ENCODE peak calls at places on chromosomes 6 and 20, in ten cellular contexts. I is lower lobe of right lung, M is right lobe of liver, K is progenitor cell of endocrine pancreas, O is endothelial cell, E is AG04450, T is fibroblast of the aortic adventitia, F is osteocyte, P is AG04449, Y is nephron progenitor cell. A is an unnamed sample.

GRCh38 chr6:17303444-17303843 is 22.3 kb downstream of the RBM24 start:
- DNase-seq in I (no peak), M (no peak), K (no peak), O (no peak), E (no peak), T (no peak), F (no peak), P (no peak), Y (no peak), A (no peak)

GRCh38 chr6:151215999-151216398 is 23.8 kb upstream of the AKAP12 start:
- DNase-seq in I (no peak), M (no peak), K (no peak), O (no peak), E (no peak), T (no peak), F (no peak), P (no peak), Y (no peak), A (no peak)

GRCh38 chr6:112690497-112691202 is 343.5 kb downstream of the RFPL4B start:
- DNase-seq in I (no peak), M (no peak), K (no peak), O (no peak), E (no peak), T (peak), F (no peak), P (no peak), Y (no peak), A (no peak)

GRCh38 chr6:20817806-20818320 is 283.6 kb downstream of the CDKAL1 start:
- DNase-seq in I (no peak), M (no peak), K (no peak), O (no peak), E (no peak), T (peak), F (no peak), P (no peak), Y (no peak), A (no peak)

GRCh38 chr6:144768676-144769599 is 483.8 kb downstream of the UTRN start:
- DNase-seq in I (no peak), M (no peak), K (no peak), O (no peak), E (no peak), T (no peak), F (no peak), P (no peak), Y (no peak), A (peak)

GRCh38 chr6:5968817-5969726 is 37.7 kb downstream of the NRN1 start:
- DNase-seq in I (peak), M (no peak), K (no peak), O (no peak), E (no peak), T (peak), F (no peak), P (no peak), Y (no peak), A (no peak)

GRCh38 chr20:53872561-53873248 is 197.7 kb downstream of the BCAS1 start:
- DNase-seq in I (no peak), M (no peak), K (no peak), O (no peak), E (no peak), T (peak), F (no peak), P (no peak), Y (no peak), A (no peak)

GRCh38 chr6:81589465-81590313 is 162.8 kb downstream of the TENT5A start:
- DNase-seq in I (no peak), M (peak), K (no peak), O (no peak), E (no peak), T (no peak), F (no peak), P (no peak), Y (no peak), A (no peak)

GRCh38 chr20:33162753-33163152 is 5.2 kb upstream of the BPIFA2 start:
- DNase-seq in I (no peak), M (no peak), K (peak), O (no peak), E (no peak), T (no peak), F (no peak), P (no peak), Y (no peak), A (no peak)

GRCh38 chr20:4150095-4150492 is 134.7 kb upstream of the RNF24 start:
- DNase-seq in I (no peak), M (no peak), K (no peak), O (no peak), E (no peak), T (peak), F (no peak), P (no peak), Y (no peak), A (no peak)

GRCh38 chr6:138422861-138423260 is 18.8 kb downstream of the HEBP2 start:
- DNase-seq in I (no peak), M (no peak), K (no peak), O (no peak), E (no peak), T (no peak), F (no peak), P (no peak), Y (no peak), A (no peak)

GRCh38 chr6:26249709-26249958 is 115.4 kb upstream of the BTN3A2 start:
- DNase-seq in I (no peak), M (no peak), K (no peak), O (no peak), E (no peak), T (no peak), F (no peak), P (no peak), Y (no peak), A (no peak)

GRCh38 chr6:109736273-109737031 is 45.4 kb downstream of the FIG4 start:
- DNase-seq in I (no peak), M (no peak), K (no peak), O (no peak), E (no peak), T (no peak), F (no peak), P (no peak), Y (no peak), A (no peak)

GRCh38 chr20:2751868-2752630 is 48.4 kb downstream of the CPXM1 start:
- DNase-seq in I (peak), M (no peak), K (no peak), O (no peak), E (no peak), T (no peak), F (no peak), P (no peak), Y (peak), A (no peak)

GRCh38 chr20:59017493-59018231 is 1.6 kb upstream of the TUBB1 start:
- DNase-seq in I (no peak), M (no peak), K (no peak), O (no peak), E (no peak), T (no peak), F (peak), P (no peak), Y (no peak), A (no peak)

GRCh38 chr6:6635291-6635690 is 46.8 kb downstream of the LY86 start:
- DNase-seq in I (no peak), M (no peak), K (no peak), O (no peak), E (no peak), T (no peak), F (no peak), P (no peak), Y (no peak), A (no peak)

GRCh38 chr6:16575655-16576054 is 185.6 kb downstream of the ATXN1 start:
- DNase-seq in I (no peak), M (no peak), K (no peak), O (no peak), E (no peak), T (no peak), F (no peak), P (no peak), Y (no peak), A (no peak)

GRCh38 chr6:133245033-133245903 is 4.1 kb downstream of the EYA4 start:
- DNase-seq in I (no peak), M (no peak), K (no peak), O (no peak), E (no peak), T (no peak), F (no peak), P (no peak), Y (no peak), A (no peak)

GRCh38 chr20:9923648-9924047 is 84.8 kb upstream of the PAK5 start:
- DNase-seq in I (no peak), M (no peak), K (no peak), O (no peak), E (no peak), T (no peak), F (no peak), P (no peak), Y (no peak), A (no peak)

GRCh38 chr6:168121308-168121665 is 42.3 kb upstream of the FRMD1 start:
- DNase-seq in I (no peak), M (no peak), K (peak), O (no peak), E (no peak), T (no peak), F (peak), P (no peak), Y (no peak), A (no peak)

GRCh38 chr20:36384022-36384619 is 78.0 kb downstream of the DLGAP4 start:
- DNase-seq in I (no peak), M (no peak), K (peak), O (peak), E (no peak), T (peak), F (no peak), P (no peak), Y (peak), A (peak)

GRCh38 chr6:144785056-144785455 is 499.9 kb downstream of the UTRN start:
- DNase-seq in I (no peak), M (no peak), K (no peak), O (no peak), E (no peak), T (no peak), F (no peak), P (no peak), Y (no peak), A (no peak)

GRCh38 chr6:165889636-165890403 is 226.8 kb upstream of the PDE10A start:
- DNase-seq in I (no peak), M (no peak), K (no peak), O (peak), E (no peak), T (peak), F (no peak), P (no peak), Y (peak), A (no peak)

GRCh38 chr6:157898169-157898568 is 75.1 kb downstream of the SNX9 start:
- DNase-seq in I (no peak), M (no peak), K (no peak), O (no peak), E (no peak), T (no peak), F (no peak), P (no peak), Y (no peak), A (no peak)

GRCh38 chr6:106694343-106694742 is 65.0 kb downstream of the QRSL1 start:
- DNase-seq in I (no peak), M (no peak), K (no peak), O (no peak), E (no peak), T (no peak), F (no peak), P (no peak), Y (no peak), A (no peak)
- TF ChIP-seq CTCF in I (no peak), M (no peak), K (no peak), O (no peak), E (no peak), T (no peak), F (no peak), P (no peak), Y (no peak), A (no peak)

DNA sequence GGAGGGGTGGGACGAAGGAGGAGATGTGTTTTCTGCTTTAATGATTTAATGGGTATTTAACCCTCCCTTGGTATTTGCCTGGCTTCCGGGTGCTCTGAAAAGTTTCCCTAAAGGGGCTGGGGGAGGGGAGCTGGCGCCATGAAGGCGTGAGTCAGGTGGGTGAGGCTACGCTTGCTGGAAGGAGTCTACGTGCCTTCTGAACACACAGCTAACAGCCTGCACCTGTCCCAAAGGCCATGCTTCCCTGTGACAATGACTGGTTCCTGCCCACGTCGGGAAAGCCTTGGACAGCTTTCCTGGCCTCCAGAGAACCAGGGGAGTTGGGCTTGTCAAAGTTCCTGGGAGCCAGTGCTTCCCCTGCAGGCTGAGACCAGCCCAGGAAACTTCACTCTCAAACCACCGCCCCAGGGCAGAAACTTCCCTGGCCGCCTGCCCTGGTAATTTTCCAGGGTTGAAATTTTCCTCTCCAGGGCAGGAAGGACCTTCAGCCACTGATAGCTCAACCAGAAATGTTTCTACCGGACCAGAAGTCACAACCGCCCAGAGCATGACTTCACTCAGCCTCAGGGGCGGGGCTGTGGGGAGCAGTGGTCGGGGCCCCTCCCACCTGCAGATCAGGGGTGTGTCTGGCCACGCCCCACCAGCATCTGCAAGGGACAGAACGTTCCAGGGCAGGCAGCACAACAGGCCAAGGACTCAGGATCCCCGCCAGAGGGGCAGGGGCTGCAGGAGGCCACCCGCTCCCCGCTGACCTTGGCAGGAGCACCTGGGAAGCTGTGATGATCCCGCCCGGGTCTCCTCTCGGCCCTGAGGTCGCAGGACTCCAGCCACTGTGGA is 18.6 kb upstream of the SLCO4A1 start:
- DNase-seq in I (peak), M (peak), K (peak), O (peak), E (peak), T (peak), F (no peak), P (no peak), Y (peak), A (peak)
- TF ChIP-seq CTCF in I (no peak), M (no peak), K (no peak), O (no peak), E (no peak), T (peak), F (no peak), P (no peak), Y (no peak), A (no peak)

GRCh38 chr6:15510536-15511247 is 152.1 kb downstream of the DTNBP1 start:
- DNase-seq in I (no peak), M (no peak), K (no peak), O (no peak), E (no peak), T (no peak), F (no peak), P (no peak), Y (no peak), A (no peak)

GRCh38 chr6:15511248-15512125 is 151.3 kb downstream of the DTNBP1 start:
- DNase-seq in I (no peak), M (peak), K (no peak), O (no peak), E (no peak), T (no peak), F (no peak), P (no peak), Y (no peak), A (no peak)

GRCh38 chr6:15513801-15514711 is 148.8 kb downstream of the DTNBP1 start:
- DNase-seq in I (no peak), M (no peak), K (no peak), O (no peak), E (no peak), T (no peak), F (no peak), P (no peak), Y (no peak), A (no peak)

GRCh38 chr6:15513131-15513771 is 149.6 kb downstream of the DTNBP1 start:
- DNase-seq in I (no peak), M (no peak), K (no peak), O (no peak), E (no peak), T (no peak), F (no peak), P (no peak), Y (no peak), A (no peak)

DNA sequence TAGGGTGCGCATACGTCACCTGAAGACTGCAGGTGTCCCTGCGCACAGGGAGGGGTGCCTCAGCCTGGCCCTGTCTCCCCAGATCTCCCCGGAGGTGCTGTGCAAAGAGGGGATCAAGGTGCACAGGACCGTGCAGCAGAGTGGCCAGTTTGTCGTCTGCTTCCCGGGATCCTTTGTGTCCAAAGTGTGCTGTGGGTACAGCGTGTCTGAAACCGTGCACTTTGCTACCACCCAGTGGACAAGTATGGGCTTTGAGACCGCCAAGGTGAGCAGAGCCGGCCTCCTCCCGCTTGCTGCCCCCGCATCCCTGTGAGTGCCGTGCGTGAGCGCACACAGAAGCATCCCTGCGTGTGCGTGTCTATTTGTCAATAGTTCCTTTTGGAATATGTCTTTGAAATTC is 150.7 kb downstream of the DTNBP1 start:
- DNase-seq in I (no peak), M (no peak), K (no peak), O (peak), E (no peak), T (no peak), F (no peak), P (no peak), Y (peak), A (no peak)
- TF ChIP-seq CTCF in I (no peak), M (peak), K (peak), O (no peak), E (peak), T (no peak), F (peak), P (peak), Y (peak), A (peak)

GRCh38 chr20:45823949-45824835 is 2.9 kb downstream of the TNNC2 start:
- DNase-seq in I (peak), M (peak), K (peak), O (peak), E (no peak), T (peak), F (no peak), P (no peak), Y (peak), A (no peak)
- TF ChIP-seq CTCF in I (peak), M (peak), K (peak), O (no peak), E (peak), T (peak), F (peak), P (peak), Y (no peak), A (peak)

A was measured in HFF-Myc.